ENCODE peak calls at places on chromosome 15, in five cellular contexts. S is H1, N is GM12878, A is HepG2, Q is WTC11. Z is an unnamed sample.

GRCh38 chr15:32651229-32651837 is 9.8 kb downstream of the SCG5 start:
- DNase-seq in S (peak; percentile 73), Q (peak; percentile 70), A (peak; percentile 48), N (no peak), Z (peak; percentile 86)

GRCh38 chr15:53520867-53521525 is 238.5 kb downstream of the WDR72 start:
- DNase-seq in A (no peak), N (no peak), Q (no peak), S (no peak), Z (no peak)

GRCh38 chr15:59371458-59372351 is 966 bp downstream of the MYO1E start:
- DNase-seq in S (peak; percentile 56), A (no peak), Q (peak; percentile 42), N (no peak), Z (peak; percentile 76)

GRCh38 chr15:74564182-74564581 is 23.2 kb downstream of the ARID3B start:
- DNase-seq in N (no peak), Q (no peak), S (no peak), A (no peak), Z (no peak)

GRCh38 chr15:63054985-63055384 is 12.4 kb downstream of the TPM1 start:
- DNase-seq in S (no peak), A (no peak), N (no peak), Q (no peak), Z (no peak)

GRCh38 chr15:53506370-53506769 is 253.1 kb downstream of the WDR72 start:
- DNase-seq in N (no peak), S (no peak), Q (peak; percentile 13), A (peak; percentile 7), Z (peak; percentile 3)

GRCh38 chr15:80367661-80368060 is 36.5 kb upstream of the ARNT2 start:
- DNase-seq in A (no peak), S (no peak), N (no peak), Q (no peak), Z (no peak)

GRCh38 chr15:97909291-97909891 is 51.1 kb upstream of the ARRDC4 start:
- DNase-seq in N (no peak), Q (peak; percentile 84), S (peak; percentile 86), A (peak; percentile 33), Z (peak; percentile 81)

GRCh38 chr15:89149501-89150101 is 61.3 kb downstream of the ABHD2 start:
- DNase-seq in A (no peak), N (no peak), S (no peak), Q (no peak), Z (no peak)

GRCh38 chr15:55907797-55908196 is 85.6 kb downstream of the NEDD4 start:
- DNase-seq in S (no peak), A (no peak), N (no peak), Q (no peak), Z (no peak)

GRCh38 chr15:67030036-67030762 is 35.2 kb upstream of the SMAD3 start:
- DNase-seq in S (peak; percentile 85), Q (peak; percentile 72), A (peak; percentile 82), N (no peak), Z (peak; percentile 89)

GRCh38 chr15:40238481-40238926 is 359 bp upstream of the PAK6 start:
- DNase-seq in N (no peak), S (peak; percentile 52), A (no peak), Q (no peak), Z (peak; percentile 41)

GRCh38 chr15:86903642-86904421 is 824.2 kb downstream of the AGBL1 start:
- DNase-seq in Q (no peak), S (no peak), N (no peak), A (no peak), Z (no peak)

GRCh38 chr15:40500584-40501330 is 30.0 kb downstream of the CHST14 start:
- DNase-seq in Q (no peak), N (no peak), A (no peak), S (no peak), Z (no peak)

GRCh38 chr15:85458764-85459163 is 78.4 kb downstream of the AKAP13 start:
- DNase-seq in N (no peak), S (no peak), A (no peak), Q (no peak), Z (no peak)

GRCh38 chr15:71957026-71957425 is 146.7 kb downstream of the NR2E3 start:
- DNase-seq in A (no peak), S (no peak), Q (no peak), N (no peak), Z (no peak)

GRCh38 chr15:94164202-94164807 is 67.1 kb upstream of the MCTP2 start:
- DNase-seq in A (peak; percentile 53), Q (peak; percentile 67), S (peak; percentile 82), N (no peak), Z (peak; percentile 82)

GRCh38 chr15:72118400-72118978 is at the start of gene SENP8:
- DNase-seq in Q (no peak), N (no peak), A (no peak), S (no peak), Z (peak; percentile 74)

GRCh38 chr15:40928975-40929729 is at the start of gene DLL4:
- DNase-seq in N (no peak), A (peak; percentile 54), S (peak; percentile 87), Q (peak; percentile 84), Z (peak; percentile 92)

GRCh38 chr15:78205856-78206255 is 28.5 kb downstream of the ACSBG1 start:
- DNase-seq in N (no peak), A (no peak), Q (no peak), S (peak; percentile 41), Z (no peak)

GRCh38 chr15:70605606-70606410 is 157.6 kb downstream of the UACA start:
- DNase-seq in S (no peak), A (peak; percentile 42), Q (no peak), N (no peak), Z (peak; percentile 29)

GRCh38 chr15:63945005-63945788 is 101.1 kb downstream of the DAPK2 start:
- DNase-seq in Q (peak; percentile 82), N (no peak), A (peak; percentile 48), S (peak; percentile 91), Z (peak; percentile 94)

GRCh38 chr15:36841154-36841553 is 259.2 kb downstream of the MEIS2 start:
- DNase-seq in A (no peak), S (no peak), Q (no peak), N (no peak), Z (no peak)

DNA sequence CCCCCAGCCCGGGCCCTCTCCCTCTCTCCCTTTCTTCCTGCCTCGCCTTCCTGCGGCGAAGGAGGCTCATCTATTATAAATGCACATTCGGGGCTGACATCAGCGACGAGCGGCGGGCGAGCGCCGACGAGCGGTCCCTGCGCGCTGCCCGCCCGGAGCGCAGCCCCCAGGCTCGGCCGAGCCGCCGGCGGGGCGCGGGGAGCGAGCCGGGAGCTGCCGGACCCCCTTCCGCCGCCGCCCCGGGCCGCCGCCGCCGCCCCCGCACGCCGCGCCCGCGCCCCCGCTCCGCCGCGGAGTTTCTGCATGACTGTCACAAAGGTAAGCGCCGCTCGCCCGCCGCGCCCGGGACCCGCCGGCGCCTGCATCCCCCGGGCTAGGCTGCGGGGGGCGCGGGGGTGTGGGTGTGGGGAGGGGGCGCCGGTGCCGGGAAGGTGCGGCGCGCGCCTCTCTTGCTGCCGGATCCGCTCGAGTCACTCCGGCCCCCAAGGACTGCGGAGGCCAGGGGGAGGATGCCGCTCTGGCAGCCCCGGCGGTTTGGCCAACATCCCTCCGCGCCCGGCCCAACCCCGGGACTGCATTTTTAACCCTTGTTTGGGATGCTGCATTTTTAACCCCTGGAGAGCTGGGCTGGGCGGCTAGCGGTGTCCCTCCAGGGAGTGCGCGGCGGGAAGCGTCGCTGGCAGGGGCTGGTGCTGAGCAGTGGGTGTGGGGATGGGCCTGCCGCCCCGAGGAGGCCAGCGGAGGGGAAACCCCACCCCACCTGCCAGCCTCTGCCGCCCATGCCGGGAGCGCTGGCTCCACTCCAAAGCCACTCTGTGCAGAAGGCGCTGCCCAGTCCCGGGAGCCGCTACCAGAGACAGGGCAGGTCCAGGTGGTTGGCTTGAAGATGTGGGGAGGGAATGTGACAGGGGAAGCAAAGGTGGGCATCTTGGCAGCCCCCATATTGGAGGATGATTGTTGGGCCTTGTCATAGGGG is at the start of gene CORO2B:
- DNase-seq in N (no peak), Q (peak; percentile 61), S (peak; percentile 83), A (no peak), Z (peak; percentile 80)
- TF ChIP-seq CREB1 in N (no peak), Q (no peak), S (no peak), A (no peak), Z (no peak)

DNA sequence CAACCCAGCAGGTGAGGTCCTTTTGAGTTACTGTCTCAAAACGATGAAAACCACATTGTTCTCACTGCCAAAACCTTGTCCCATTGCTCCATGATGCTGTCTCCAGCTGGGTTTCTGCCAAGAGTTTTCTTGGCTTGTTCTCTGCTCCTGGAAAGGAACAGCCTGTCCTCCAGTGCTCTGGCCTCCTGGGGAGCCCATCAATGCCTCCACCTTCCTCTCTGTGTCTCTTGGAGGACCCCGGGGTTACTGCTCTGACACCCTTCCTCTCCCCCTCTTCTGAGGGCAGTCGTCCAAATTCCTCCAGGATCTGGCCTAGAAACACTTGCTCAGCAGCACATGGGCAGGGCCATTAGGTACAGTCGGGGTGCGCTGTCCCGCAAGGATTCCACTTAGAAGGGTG is 63.9 kb upstream of the RGMA start:
- DNase-seq in S (no peak), A (no peak), Q (no peak), N (no peak), Z (no peak)
- TF ChIP-seq CREB1 in S (no peak), A (no peak), Q (no peak), N (no peak), Z (no peak)

GRCh38 chr15:25171856-25172687 is 217.3 kb downstream of the SNRPN start:
- DNase-seq in S (no peak), A (no peak), N (no peak), Q (peak; percentile 3), Z (no peak)
- TF ChIP-seq CREB1 in S (no peak), A (no peak), N (no peak), Q (no peak), Z (no peak)

GRCh38 chr15:75920079-75920478 is 16.4 kb downstream of the FBXO22 start:
- DNase-seq in N (no peak), A (peak; percentile 13), S (no peak), Q (no peak), Z (no peak)
- TF ChIP-seq CREB1 in N (no peak), A (no peak), S (no peak), Q (no peak), Z (no peak)